ENCODE peak calls at places on chromosomes 11 and 22, in four cellular contexts. P, X, U and I are unnamed samples.

GRCh38 chr22:25746012-25746373 is 4.0 kb downstream of the MYO18B start:
- DNase-seq in P (no peak), X (no peak), U (no peak), I (no peak)

GRCh38 chr11:48081151-48082010 is 101.0 kb downstream of the PTPRJ start:
- DNase-seq in P (no peak), X (no peak), U (peak; percentile 89), I (no peak)

GRCh38 chr11:123103326-123103980 is 41.5 kb upstream of the HSPA8 start:
- DNase-seq in P (peak; percentile 60), X (no peak), U (peak; percentile 89), I (no peak)

GRCh38 chr11:94183886-94184264 is 55.2 kb downstream of the PANX1 start:
- DNase-seq in P (peak; percentile 36), X (no peak), U (no peak), I (peak; percentile 22)

GRCh38 chr22:40238425-40239344 is 61.0 kb downstream of the TNRC6B start:
- DNase-seq in P (no peak), X (no peak), U (no peak), I (no peak)

GRCh38 chr11:77580712-77581337 is 8.9 kb upstream of the AQP11 start:
- DNase-seq in P (no peak), X (no peak), U (no peak), I (no peak)

GRCh38 chr22:24526191-24526590 is 28.7 kb downstream of the GUCD1 start:
- DNase-seq in P (no peak), X (no peak), U (no peak), I (no peak)

GRCh38 chr11:125512106-125512505 is 16.0 kb upstream of the FEZ1 start:
- DNase-seq in P (no peak), X (no peak), U (no peak), I (no peak)

GRCh38 chr22:31046591-31047226 is 34.4 kb upstream of the SMTN start:
- DNase-seq in P (peak; percentile 69), X (no peak), U (peak; percentile 89), I (no peak)

GRCh38 chr22:35568751-35569725 is 28.4 kb downstream of the RASD2 start:
- DNase-seq in P (no peak), X (no peak), U (no peak), I (no peak)

GRCh38 chr11:79939111-79939510 is 498.3 kb upstream of the TENM4 start:
- DNase-seq in P (no peak), X (no peak), U (no peak), I (no peak)

GRCh38 chr11:797300-798092 is 585 bp downstream of the SLC25A22 start:
- DNase-seq in P (peak; percentile 79), X (peak; percentile 62), U (peak; percentile 93), I (no peak)

GRCh38 chr22:34236527-34236926 is 316.3 kb upstream of the LARGE1 start:
- DNase-seq in P (no peak), X (no peak), U (no peak), I (no peak)

GRCh38 chr22:41603873-41604332 is 14.3 kb upstream of the PMM1 start:
- DNase-seq in P (no peak), X (peak; percentile 5), U (no peak), I (peak; percentile 52)

GRCh38 chr11:130369141-130369691 is 54.5 kb upstream of the ZBTB44 start:
- DNase-seq in P (no peak), X (no peak), U (no peak), I (no peak)

GRCh38 chr11:46387919-46388618 is 3.5 kb downstream of the CHRM4 start:
- DNase-seq in P (no peak), X (no peak), U (no peak), I (no peak)

GRCh38 chr11:417652-418342 is 3.0 kb upstream of the SIGIRR start:
- DNase-seq in P (no peak), X (no peak), U (no peak), I (no peak)

GRCh38 chr11:31725176-31725575 is 85.9 kb downstream of the PAX6 start:
- DNase-seq in P (no peak), X (no peak), U (no peak), I (no peak)

GRCh38 chr11:27329867-27330632 is 33.0 kb downstream of the CCDC34 start:
- DNase-seq in P (no peak), X (no peak), U (no peak), I (no peak)

GRCh38 chr11:88972210-88972609 is 93.6 kb downstream of the GRM5 start:
- DNase-seq in P (no peak), X (no peak), U (no peak), I (no peak)

GRCh38 chr11:85685820-85686459 is at the start of gene CCDC89:
- DNase-seq in P (peak; percentile 85), X (no peak), U (peak; percentile 92), I (no peak)

GRCh38 chr11:119148855-119149370 is at the start of gene ABCG4:
- DNase-seq in P (no peak), X (no peak), U (no peak), I (no peak)

GRCh38 chr11:119641991-119642745 is 86.8 kb downstream of the NECTIN1 start:
- DNase-seq in P (no peak), X (no peak), U (no peak), I (no peak)

GRCh38 chr11:116193321-116194114 is 579.3 kb downstream of the BUD13 start:
- DNase-seq in P (peak; percentile 21), X (no peak), U (no peak), I (no peak)

GRCh38 chr11:83689062-83689461 is 402.9 kb upstream of the CCDC90B start:
- DNase-seq in P (no peak), X (no peak), U (no peak), I (no peak)

GRCh38 chr22:41746563-41747400 is 47.5 kb downstream of the MEI1 start:
- DNase-seq in P (peak; percentile 60), X (peak; percentile 3), U (peak; percentile 91), I (peak; percentile 79)

GRCh38 chr22:30564766-30565118 is 9.7 kb downstream of the GAL3ST1 start:
- DNase-seq in P (no peak), X (no peak), U (no peak), I (no peak)

GRCh38 chr11:119855066-119855465 is 126.1 kb upstream of the NECTIN1 start:
- DNase-seq in P (no peak), X (no peak), U (no peak), I (no peak)

GRCh38 chr22:20312396-20313191 is 7.3 kb downstream of the DGCR6L start:
- DNase-seq in P (no peak), X (no peak), U (peak; percentile 77), I (no peak)

GRCh38 chr11:120116966-120117365 is 20.9 kb downstream of the TRIM29 start:
- DNase-seq in P (no peak), X (no peak), U (no peak), I (no peak)

GRCh38 chr11:119794756-119795155 is 65.8 kb upstream of the NECTIN1 start:
- DNase-seq in P (no peak), X (no peak), U (no peak), I (no peak)

GRCh38 chr11:92627615-92628201 is 341.7 kb upstream of the MTNR1B start:
- DNase-seq in P (no peak), X (no peak), U (no peak), I (no peak)

GRCh38 chr11:2180347-2180746 is 8.7 kb upstream of the TH start:
- DNase-seq in P (no peak), X (no peak), U (no peak), I (no peak)
- H3K4me3 ChIP-seq in P (no peak overlapping the region), X (no peak overlapping the region), U (no peak overlapping the region), I (no peak overlapping the region)

GRCh38 chr11:111852103-111852502 is 19.3 kb downstream of the ALG9 start:
- DNase-seq in P (no peak), X (no peak), U (no peak), I (no peak)

GRCh38 chr11:111855506-111855905 is 15.9 kb downstream of the ALG9 start:
- DNase-seq in P (no peak), X (no peak), U (no peak), I (no peak)

GRCh38 chr11:111851067-111851466 is 20.3 kb downstream of the ALG9 start:
- DNase-seq in P (no peak), X (no peak), U (no peak), I (no peak)

GRCh38 chr11:111849631-111850030 is 21.8 kb downstream of the ALG9 start:
- DNase-seq in P (no peak), X (no peak), U (no peak), I (no peak)

GRCh38 chr11:111851636-111852035 is 19.7 kb downstream of the ALG9 start:
- DNase-seq in P (no peak), X (no peak), U (no peak), I (no peak)
- TF ChIP-seq CTCF in P (no peak), X (no peak), U (no peak), I (peak; percentile 14)

DNA sequence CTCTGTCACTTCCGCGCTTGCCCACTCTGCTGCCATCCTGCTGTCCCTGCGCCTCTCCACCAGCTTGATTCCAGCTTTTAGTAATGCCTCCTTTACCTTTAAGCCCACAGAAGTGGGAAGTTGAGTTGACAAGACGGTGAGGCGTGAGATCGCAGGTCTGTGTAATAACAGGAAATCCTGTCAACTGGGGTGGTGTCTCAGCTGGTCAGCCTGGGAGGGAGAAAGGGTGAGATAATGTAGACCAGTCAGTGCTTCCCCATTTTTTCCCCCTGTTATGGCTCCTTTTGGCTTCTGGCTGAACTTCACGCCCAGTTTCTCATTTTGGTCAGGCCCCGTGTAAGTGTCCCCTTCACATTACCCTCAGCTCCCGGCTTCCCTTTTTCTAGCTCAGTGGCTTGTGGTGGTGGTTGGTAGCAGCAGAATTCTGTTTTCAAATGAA is 98.9 kb downstream of the TRAF6 start:
- DNase-seq in P (no peak), X (no peak), U (peak; percentile 84), I (no peak)
- H3K4me3 ChIP-seq in P (no peak overlapping the region), X (no peak overlapping the region), U (no peak overlapping the region), I (no peak overlapping the region)

DNA sequence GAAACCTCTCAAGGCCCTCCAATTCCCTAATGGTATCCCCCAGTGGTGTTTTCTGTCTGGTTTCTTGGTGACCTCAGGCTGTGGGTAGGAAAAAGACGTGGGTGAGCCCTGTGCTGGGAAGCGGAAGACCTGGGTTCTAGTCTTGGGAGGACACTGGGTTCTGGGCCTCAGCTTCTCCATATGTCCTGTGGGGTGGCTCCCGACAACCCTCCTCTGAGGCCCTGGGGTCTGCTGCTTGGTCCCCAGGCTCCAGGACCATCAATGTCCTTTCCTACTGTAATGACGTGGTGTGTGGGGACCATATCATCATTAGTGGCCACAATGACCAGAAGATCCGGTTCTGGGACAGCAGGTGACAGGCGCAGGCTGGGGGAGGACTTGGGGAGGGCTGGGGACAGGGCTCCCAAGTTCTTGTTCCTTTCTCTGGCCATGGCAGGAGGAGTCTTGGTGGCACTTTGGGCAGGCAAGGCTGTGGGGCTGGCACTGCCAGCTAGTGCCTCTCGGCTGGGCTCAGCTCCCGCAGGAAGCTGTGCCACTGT is 12.8 kb downstream of the ATG16L2 start:
- DNase-seq in P (no peak), X (no peak), U (peak; percentile 81), I (no peak)
- TF ChIP-seq CTCF in P (no peak), X (no peak), U (no peak), I (no peak)

GRCh38 chr11:43735931-43736330 is 55.4 kb downstream of the HSD17B12 start:
- DNase-seq in P (no peak), X (no peak), U (no peak), I (no peak)
- H3K4me3 ChIP-seq in P (no peak overlapping the region), X (no peak overlapping the region), U (no peak overlapping the region), I (no peak overlapping the region)

GRCh38 chr11:57391111-57391510 is 661 bp upstream of the PRG2 start:
- DNase-seq in P (no peak), X (no peak), U (no peak), I (no peak)

GRCh38 chr11:57391546-57391945 is 1.1 kb upstream of the PRG2 start:
- DNase-seq in P (no peak), X (no peak), U (no peak), I (no peak)

GRCh38 chr11:57390535-57390934 is at the start of gene PRG2:
- DNase-seq in P (no peak), X (no peak), U (no peak), I (no peak)

GRCh38 chr11:57386178-57386945 is 4.1 kb downstream of the PRG2 start:
- DNase-seq in P (no peak), X (no peak), U (no peak), I (no peak)

GRCh38 chr11:57387284-57388030 is 3.0 kb downstream of the PRG2 start:
- DNase-seq in P (no peak), X (no peak), U (no peak), I (no peak)
- TF ChIP-seq CTCF in P (no peak), X (no peak), U (no peak), I (no peak)